ENCODE peak calls at places on chromosomes 12 and 14, in six cellular contexts. One of them, this sample, is unnamed.

GRCh38 chr12:100608776-100609175 is 35.3 kb downstream of the GAS2L3 start:
- DNase-seq in left ventricle myocardium inferior: no peak
- DNase-seq in activated gamma-delta T cell: no peak
- DNase-seq in hepatic stellate cell: no peak
- DNase-seq in AG09309: no peak
- DNase-seq in stimulated activated naive CD8-positive, alpha-beta T cell treated with anti-CD3 and anti-CD28 coated beads, Interleukin-15, amount 100 ng/mL, for 72 hours: no peak
- DNase-seq in this sample: peak; percentile 44

GRCh38 chr12:3034067-3034750 is 43.0 kb upstream of the TSPAN9 start:
- DNase-seq in left ventricle myocardium inferior: peak; percentile 65
- DNase-seq in activated gamma-delta T cell: no peak
- DNase-seq in hepatic stellate cell: peak; percentile 86
- DNase-seq in AG09309: peak; percentile 7
- DNase-seq in stimulated activated naive CD8-positive, alpha-beta T cell treated with anti-CD3 and anti-CD28 coated beads, Interleukin-15, amount 100 ng/mL, for 72 hours: peak; percentile 43
- DNase-seq in this sample: peak; percentile 73

GRCh38 chr12:92469837-92470236 is 233.0 kb upstream of the PLEKHG7 start:
- DNase-seq in left ventricle myocardium inferior: peak; percentile 68
- DNase-seq in activated gamma-delta T cell: no peak
- DNase-seq in hepatic stellate cell: no peak
- DNase-seq in AG09309: no peak
- DNase-seq in stimulated activated naive CD8-positive, alpha-beta T cell treated with anti-CD3 and anti-CD28 coated beads, Interleukin-15, amount 100 ng/mL, for 72 hours: no peak
- DNase-seq in this sample: peak; percentile 73

GRCh38 chr14:54364555-54365415 is 32.0 kb upstream of the CDKN3 start:
- DNase-seq in left ventricle myocardium inferior: peak; percentile 61
- DNase-seq in activated gamma-delta T cell: no peak
- DNase-seq in hepatic stellate cell: no peak
- DNase-seq in AG09309: peak; percentile 73
- DNase-seq in stimulated activated naive CD8-positive, alpha-beta T cell treated with anti-CD3 and anti-CD28 coated beads, Interleukin-15, amount 100 ng/mL, for 72 hours: no peak
- DNase-seq in this sample: peak; percentile 63

GRCh38 chr12:19131020-19131431 is 1.5 kb downstream of the PLEKHA5 start:
- DNase-seq in left ventricle myocardium inferior: no peak
- DNase-seq in activated gamma-delta T cell: no peak
- DNase-seq in hepatic stellate cell: peak; percentile 53
- DNase-seq in AG09309: no peak
- DNase-seq in stimulated activated naive CD8-positive, alpha-beta T cell treated with anti-CD3 and anti-CD28 coated beads, Interleukin-15, amount 100 ng/mL, for 72 hours: no peak
- DNase-seq in this sample: no peak

GRCh38 chr12:99087278-99087677 is 442.2 kb downstream of the APAF1 start:
- DNase-seq in left ventricle myocardium inferior: no peak
- DNase-seq in activated gamma-delta T cell: no peak
- DNase-seq in hepatic stellate cell: no peak
- DNase-seq in AG09309: no peak
- DNase-seq in stimulated activated naive CD8-positive, alpha-beta T cell treated with anti-CD3 and anti-CD28 coated beads, Interleukin-15, amount 100 ng/mL, for 72 hours: no peak
- DNase-seq in this sample: no peak

GRCh38 chr12:112906712-112907414 is at the start of gene OAS1:
- DNase-seq in left ventricle myocardium inferior: no peak
- DNase-seq in activated gamma-delta T cell: no peak
- DNase-seq in hepatic stellate cell: peak; percentile 32
- DNase-seq in AG09309: no peak
- DNase-seq in stimulated activated naive CD8-positive, alpha-beta T cell treated with anti-CD3 and anti-CD28 coated beads, Interleukin-15, amount 100 ng/mL, for 72 hours: peak; percentile 14
- DNase-seq in this sample: no peak

GRCh38 chr14:35897616-35898111 is 71.5 kb downstream of the BRMS1L start:
- DNase-seq in left ventricle myocardium inferior: no peak
- DNase-seq in activated gamma-delta T cell: no peak
- DNase-seq in hepatic stellate cell: no peak
- DNase-seq in AG09309: no peak
- DNase-seq in stimulated activated naive CD8-positive, alpha-beta T cell treated with anti-CD3 and anti-CD28 coated beads, Interleukin-15, amount 100 ng/mL, for 72 hours: no peak
- DNase-seq in this sample: no peak

GRCh38 chr14:100782516-100783320 is 43.2 kb upstream of the MEG3 start:
- DNase-seq in left ventricle myocardium inferior: no peak
- DNase-seq in activated gamma-delta T cell: no peak
- DNase-seq in hepatic stellate cell: no peak
- DNase-seq in AG09309: no peak
- DNase-seq in stimulated activated naive CD8-positive, alpha-beta T cell treated with anti-CD3 and anti-CD28 coated beads, Interleukin-15, amount 100 ng/mL, for 72 hours: no peak
- DNase-seq in this sample: peak; percentile 10

GRCh38 chr12:107448198-107448597 is 237.4 kb upstream of the PWP1 start:
- DNase-seq in left ventricle myocardium inferior: no peak
- DNase-seq in activated gamma-delta T cell: no peak
- DNase-seq in hepatic stellate cell: no peak
- DNase-seq in AG09309: no peak
- DNase-seq in stimulated activated naive CD8-positive, alpha-beta T cell treated with anti-CD3 and anti-CD28 coated beads, Interleukin-15, amount 100 ng/mL, for 72 hours: no peak
- DNase-seq in this sample: no peak

GRCh38 chr14:93018401-93018800 is 95.5 kb downstream of the CHGA start:
- DNase-seq in left ventricle myocardium inferior: no peak
- DNase-seq in activated gamma-delta T cell: no peak
- DNase-seq in hepatic stellate cell: no peak
- DNase-seq in AG09309: no peak
- DNase-seq in stimulated activated naive CD8-positive, alpha-beta T cell treated with anti-CD3 and anti-CD28 coated beads, Interleukin-15, amount 100 ng/mL, for 72 hours: no peak
- DNase-seq in this sample: no peak

GRCh38 chr14:32657081-32657480 is 281.6 kb upstream of the NPAS3 start:
- DNase-seq in left ventricle myocardium inferior: no peak
- DNase-seq in activated gamma-delta T cell: no peak
- DNase-seq in hepatic stellate cell: no peak
- DNase-seq in AG09309: peak; percentile 57
- DNase-seq in stimulated activated naive CD8-positive, alpha-beta T cell treated with anti-CD3 and anti-CD28 coated beads, Interleukin-15, amount 100 ng/mL, for 72 hours: no peak
- DNase-seq in this sample: no peak

GRCh38 chr12:72295744-72296143 is 23.6 kb downstream of the TRHDE start:
- DNase-seq in left ventricle myocardium inferior: no peak
- DNase-seq in activated gamma-delta T cell: no peak
- DNase-seq in hepatic stellate cell: peak; percentile 31
- DNase-seq in AG09309: no peak
- DNase-seq in stimulated activated naive CD8-positive, alpha-beta T cell treated with anti-CD3 and anti-CD28 coated beads, Interleukin-15, amount 100 ng/mL, for 72 hours: no peak
- DNase-seq in this sample: no peak

GRCh38 chr14:36260970-36261640 is 59.3 kb downstream of the MBIP start:
- DNase-seq in left ventricle myocardium inferior: no peak
- DNase-seq in activated gamma-delta T cell: no peak
- DNase-seq in hepatic stellate cell: no peak
- DNase-seq in AG09309: no peak
- DNase-seq in stimulated activated naive CD8-positive, alpha-beta T cell treated with anti-CD3 and anti-CD28 coated beads, Interleukin-15, amount 100 ng/mL, for 72 hours: no peak
- DNase-seq in this sample: no peak

GRCh38 chr12:54997914-54998507 is 13.4 kb upstream of the TESPA1 start:
- DNase-seq in left ventricle myocardium inferior: no peak
- DNase-seq in activated gamma-delta T cell: no peak
- DNase-seq in hepatic stellate cell: no peak
- DNase-seq in AG09309: no peak
- DNase-seq in stimulated activated naive CD8-positive, alpha-beta T cell treated with anti-CD3 and anti-CD28 coated beads, Interleukin-15, amount 100 ng/mL, for 72 hours: no peak
- DNase-seq in this sample: no peak

GRCh38 chr12:55642275-55643068 is 5.8 kb downstream of the OR10P1 start:
- DNase-seq in left ventricle myocardium inferior: no peak
- DNase-seq in activated gamma-delta T cell: no peak
- DNase-seq in hepatic stellate cell: no peak
- DNase-seq in AG09309: no peak
- DNase-seq in stimulated activated naive CD8-positive, alpha-beta T cell treated with anti-CD3 and anti-CD28 coated beads, Interleukin-15, amount 100 ng/mL, for 72 hours: no peak
- DNase-seq in this sample: no peak

GRCh38 chr12:32273712-32274111 is 125.6 kb upstream of the FGD4 start:
- DNase-seq in left ventricle myocardium inferior: peak; percentile 16
- DNase-seq in activated gamma-delta T cell: no peak
- DNase-seq in hepatic stellate cell: no peak
- DNase-seq in AG09309: no peak
- DNase-seq in stimulated activated naive CD8-positive, alpha-beta T cell treated with anti-CD3 and anti-CD28 coated beads, Interleukin-15, amount 100 ng/mL, for 72 hours: peak; percentile 40
- DNase-seq in this sample: no peak

GRCh38 chr14:24117179-24117578 is 2.4 kb upstream of the NRL start:
- DNase-seq in left ventricle myocardium inferior: no peak
- DNase-seq in activated gamma-delta T cell: no peak
- DNase-seq in hepatic stellate cell: no peak
- DNase-seq in AG09309: no peak
- DNase-seq in stimulated activated naive CD8-positive, alpha-beta T cell treated with anti-CD3 and anti-CD28 coated beads, Interleukin-15, amount 100 ng/mL, for 72 hours: no peak
- DNase-seq in this sample: no peak

GRCh38 chr12:113186033-113186365 is 478 bp downstream of the RITA1 start:
- DNase-seq in left ventricle myocardium inferior: no peak
- DNase-seq in activated gamma-delta T cell: no peak
- DNase-seq in hepatic stellate cell: no peak
- DNase-seq in AG09309: no peak
- DNase-seq in stimulated activated naive CD8-positive, alpha-beta T cell treated with anti-CD3 and anti-CD28 coated beads, Interleukin-15, amount 100 ng/mL, for 72 hours: no peak
- DNase-seq in this sample: no peak